ENCODE peak calls at places on chromosome 16, in seven cellular contexts. H, B, N, C, U, P and J are unnamed samples.

GRCh38 chr16:46889942-46890300 is 5.8 kb downstream of the GPT2 start:
- DNase-seq in N (no peak), B (no peak), C (no peak), H (no peak), P (no peak), U (no peak), J (no peak)

GRCh38 chr16:83762141-83763024 is 45.4 kb upstream of the HSBP1 start:
- DNase-seq in H (no peak), N (no peak), B (no peak), C (no peak), U (no peak), P (no peak), J (no peak)

GRCh38 chr16:22353933-22354541 is 20.4 kb downstream of the CDR2 start:
- DNase-seq in U (no peak), P (no peak), B (no peak), N (no peak), C (no peak), H (no peak), J (no peak)

GRCh38 chr16:89096768-89097527 is 3.3 kb downstream of the ACSF3 start:
- DNase-seq in B (no peak), U (no peak), N (peak), P (peak), H (no peak), C (no peak), J (no peak)

GRCh38 chr16:84791088-84791487 is 28.7 kb upstream of the CRISPLD2 start:
- DNase-seq in N (no peak), H (peak), B (no peak), P (no peak), C (no peak), U (no peak), J (peak)

GRCh38 chr16:4381935-4382794 is 10.5 kb downstream of the VASN start:
- DNase-seq in B (no peak), N (no peak), H (no peak), C (peak), U (no peak), P (no peak), J (no peak)

GRCh38 chr16:15743657-15744056 is 93.6 kb downstream of the NDE1 start:
- DNase-seq in C (no peak), P (no peak), N (no peak), H (no peak), U (no peak), B (no peak), J (no peak)

GRCh38 chr16:9363520-9363919 is 272.1 kb downstream of the HAPSTR1 start:
- DNase-seq in H (no peak), C (no peak), B (no peak), N (no peak), U (no peak), P (no peak), J (no peak)

GRCh38 chr16:4613636-4614570 is 785 bp downstream of the UBALD1 start:
- DNase-seq in U (peak), P (no peak), C (no peak), H (peak), B (no peak), N (peak), J (peak)

GRCh38 chr16:67651039-67651438 is 6.1 kb downstream of the CARMIL2 start:
- DNase-seq in B (no peak), N (no peak), U (no peak), P (no peak), C (no peak), H (no peak), J (no peak)

GRCh38 chr16:89860747-89861304 is 12.6 kb upstream of the TCF25 start:
- DNase-seq in P (peak), U (peak), N (peak), H (peak), C (no peak), B (no peak), J (no peak)

GRCh38 chr16:27749547-27749875 is 199.6 kb downstream of the KATNIP start:
- DNase-seq in H (no peak), U (no peak), P (no peak), N (no peak), C (no peak), B (no peak), J (no peak)